ENCODE peak calls at places on chromosomes 7 and 10, in five cellular contexts. Q is mesendoderm, X is ovary, A is uterus, J is fibroblast of lung. I is an unnamed sample.
A peak's percentile ranks its signal among the peaks of the same experiment; 100 is the strongest.

GRCh38 chr7:140688341-140688740 is 8.2 kb upstream of the NDUFB2 start:
- DNase-seq in J (no peak), X (no peak), Q (no peak), A (no peak), I (no peak)

GRCh38 chr7:37730489-37730888 is 46.9 kb downstream of the GPR141 start:
- DNase-seq in J (no peak), A (no peak), X (no peak), Q (no peak), I (no peak)

GRCh38 chr10:132707121-132707775 is 78.7 kb downstream of the NKX6-2 start:
- DNase-seq in Q (no peak), A (no peak), J (no peak), X (no peak), I (no peak)

GRCh38 chr7:138208864-138209263 is 132.6 kb downstream of the AKR1D1 start:
- DNase-seq in A (no peak), J (no peak), Q (no peak), X (no peak), I (no peak)

GRCh38 chr7:114086491-114086905 is 167.7 kb upstream of the PPP1R3A start:
- DNase-seq in X (no peak), A (peak; percentile 30), Q (peak; percentile 19), J (peak; percentile 6), I (peak; percentile 30)

GRCh38 chr10:58691528-58691927 is 178.9 kb downstream of the BICC1 start:
- DNase-seq in J (no peak), Q (no peak), X (peak; percentile 59), A (peak; percentile 49), I (peak; percentile 34)

GRCh38 chr7:113013761-113014449 is 72.7 kb downstream of the GPR85 start:
- DNase-seq in Q (no peak), J (peak; percentile 3), X (no peak), A (no peak), I (no peak)

GRCh38 chr7:38932509-38933168 is 23.6 kb upstream of the VPS41 start:
- DNase-seq in Q (peak; percentile 78), A (peak; percentile 25), J (peak; percentile 18), X (peak; percentile 75), I (peak; percentile 66)

GRCh38 chr10:44567471-44567870 is 182.6 kb upstream of the CXCL12 start:
- DNase-seq in Q (no peak), J (peak; percentile 80), X (no peak), A (no peak), I (no peak)

GRCh38 chr7:43553999-43554398 is 28.9 kb upstream of the STK17A start:
- DNase-seq in A (no peak), J (peak; percentile 23), Q (no peak), X (no peak), I (peak; percentile 88)

GRCh38 chr10:91590904-91591791 is 41.7 kb downstream of the PPP1R3C start:
- DNase-seq in Q (peak; percentile 35), J (peak; percentile 87), A (peak; percentile 60), X (peak; percentile 66), I (peak; percentile 78)

GRCh38 chr7:27080844-27081423 is 14.9 kb downstream of the HOXA1 start:
- DNase-seq in A (no peak), Q (peak; percentile 87), X (no peak), J (peak; percentile 44), I (no peak)

GRCh38 chr7:69256634-69257081 is 341.6 kb upstream of the AUTS2 start:
- DNase-seq in Q (no peak), J (peak; percentile 68), A (peak; percentile 15), X (no peak), I (no peak)

GRCh38 chr10:44931621-44932337 is 20.6 kb downstream of the TMEM72 start:
- DNase-seq in A (no peak), Q (no peak), X (no peak), J (no peak), I (no peak)

GRCh38 chr10:76432274-76433012 is 1001.0 kb downstream of the LRMDA start:
- DNase-seq in Q (peak; percentile 95), J (peak; percentile 90), A (peak; percentile 57), X (no peak), I (peak; percentile 40)

GRCh38 chr10:104835422-104835821 is 194.3 kb downstream of the SORCS3 start:
- DNase-seq in J (no peak), A (no peak), X (no peak), Q (no peak), I (no peak)

GRCh38 chr7:7792089-7792488 is 73.7 kb upstream of the RPA3 start:
- DNase-seq in A (no peak), X (no peak), J (no peak), Q (no peak), I (no peak)

GRCh38 chr10:104273291-104273690 is 4.3 kb downstream of the GSTO2 start:
- DNase-seq in Q (no peak), J (no peak), X (no peak), A (no peak), I (no peak)

GRCh38 chr10:98080474-98080873 is 50.1 kb upstream of the CRTAC1 start:
- DNase-seq in Q (no peak), A (no peak), X (no peak), J (no peak), I (no peak)

DNA sequence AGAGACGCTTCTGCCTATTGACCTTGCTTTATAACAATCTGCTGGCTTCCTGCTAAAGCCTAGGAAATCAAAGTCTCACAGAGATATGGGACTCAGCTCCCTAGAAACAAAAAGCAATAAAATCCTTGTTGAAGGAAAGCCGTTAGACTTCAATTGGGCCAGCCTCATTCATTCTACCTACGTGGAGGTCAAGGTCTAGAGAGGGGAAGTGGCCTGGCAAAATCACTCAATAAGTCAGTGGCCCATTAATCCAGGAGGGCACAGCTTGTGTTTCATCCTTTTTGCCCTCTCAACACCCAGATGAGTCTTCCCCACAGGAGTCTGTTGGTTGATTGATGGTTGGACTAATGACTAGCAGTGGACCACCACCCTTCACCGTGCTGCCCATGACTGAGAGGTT is 40.5 kb upstream of the ACSL5 start:
- DNase-seq in X (no peak), J (no peak), Q (no peak), A (no peak), I (no peak)
- H3K27me3 ChIP-seq in X (no peaks in the 10 kb centered on the region), J (no peaks in the 10 kb centered on the region), Q (no peaks in the 10 kb centered on the region), A (no peaks in the 10 kb centered on the region), I (no peaks in the 10 kb centered on the region)

GRCh38 chr10:3162533-3162932 is 10.0 kb downstream of the PITRM1 start:
- DNase-seq in A (no peak), J (no peak), X (no peak), Q (peak; percentile 40), I (no peak)

GRCh38 chr10:3163879-3164278 is 8.7 kb downstream of the PITRM1 start:
- DNase-seq in X (no peak), J (peak; percentile 24), A (no peak), Q (no peak), I (no peak)

GRCh38 chr10:3154661-3155060 is 17.9 kb downstream of the PITRM1 start:
- DNase-seq in Q (no peak), A (no peak), J (no peak), X (no peak), I (no peak)

DNA sequence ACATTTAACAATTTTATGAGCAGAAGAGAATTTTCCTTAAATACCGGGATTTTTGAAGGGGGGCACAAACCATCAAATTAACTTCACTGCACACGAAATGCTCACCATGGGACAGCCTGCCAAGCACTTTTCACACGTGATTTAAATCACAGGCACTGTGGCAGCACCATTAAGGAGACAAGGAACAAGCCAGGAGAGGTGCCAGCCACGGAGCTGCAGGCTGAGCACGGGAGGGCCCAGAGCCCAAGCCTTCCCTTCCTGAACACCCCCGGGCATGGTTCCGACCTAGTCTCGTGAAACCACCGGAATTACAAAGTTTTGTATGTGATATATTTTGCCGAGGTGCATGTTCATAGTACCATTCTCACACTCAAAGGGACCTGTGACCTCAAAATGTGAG is 13.4 kb downstream of the PITRM1 start:
- DNase-seq in Q (no peak), X (no peak), J (no peak), A (no peak), I (no peak)
- H3K36me3 ChIP-seq in Q (peaks cover 3% of the 10 kb centered on the region), X (no peaks in the 10 kb centered on the region), J (peaks cover 33% of the 10 kb centered on the region), A (no peaks in the 10 kb centered on the region), I (peaks cover 73% of the 10 kb centered on the region)

GRCh38 chr10:79113827-79114226 is 45.1 kb downstream of the ZMIZ1 start:
- DNase-seq in J (peak; percentile 37), Q (no peak), X (no peak), A (no peak), I (no peak)

GRCh38 chr10:79111427-79111826 is 42.7 kb downstream of the ZMIZ1 start:
- DNase-seq in X (no peak), Q (no peak), A (no peak), J (peak; percentile 93), I (no peak)

GRCh38 chr10:79115302-79115701 is 46.5 kb downstream of the ZMIZ1 start:
- DNase-seq in Q (no peak), A (no peak), J (no peak), X (no peak), I (no peak)

GRCh38 chr10:79112898-79113431 is 44.2 kb downstream of the ZMIZ1 start:
- DNase-seq in J (peak; percentile 93), A (peak; percentile 58), X (peak; percentile 74), Q (no peak), I (peak; percentile 56)

DNA sequence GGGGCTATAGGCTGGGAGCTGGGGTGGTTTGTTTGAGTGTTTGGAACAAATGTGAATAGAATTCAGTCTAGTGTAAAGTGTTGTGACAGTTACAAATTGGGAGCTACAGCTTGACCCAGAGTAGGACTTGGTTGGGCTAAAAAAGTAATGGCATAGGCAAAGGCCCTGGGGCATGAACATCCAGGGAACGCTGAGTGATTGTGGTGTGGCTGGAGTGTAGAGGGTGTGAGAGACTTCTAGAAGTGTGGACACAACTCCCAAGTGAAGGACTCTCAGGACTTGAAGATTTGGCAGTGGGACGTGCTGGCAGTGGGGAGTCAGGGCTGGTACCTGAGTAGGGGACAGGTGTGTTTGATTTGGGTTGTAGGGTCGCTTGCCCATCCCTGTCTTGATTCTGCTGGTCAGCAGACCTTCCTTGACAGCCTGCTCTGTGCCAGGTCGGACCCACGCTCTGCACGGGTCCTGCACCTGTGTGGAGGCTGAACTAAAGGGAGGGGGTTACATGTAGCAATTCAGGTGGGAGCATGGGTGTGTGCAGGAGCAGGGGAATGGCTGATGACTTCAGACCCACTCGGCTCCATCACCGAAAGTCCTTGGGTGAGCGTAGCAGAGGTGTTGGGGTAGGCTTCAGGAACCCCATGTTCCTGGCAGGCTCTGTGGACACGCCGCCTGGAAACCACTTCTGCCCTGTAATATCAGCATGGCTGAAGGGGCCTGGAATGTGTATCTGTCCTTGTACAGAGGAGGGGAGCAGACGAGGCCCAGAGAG is 43.3 kb downstream of the ZMIZ1 start:
- DNase-seq in J (no peak), A (no peak), Q (no peak), X (peak; percentile 73), I (no peak)
- H3K4me1 ChIP-seq in J (peaks cover 43% of the 10 kb centered on the region), A (peaks cover 22% of the 10 kb centered on the region), Q (peaks cover 20% of the 10 kb centered on the region), X (peaks cover 63% of the 10 kb centered on the region), I (peaks cover 60% of the 10 kb centered on the region)

GRCh38 chr7:101172854-101173751 is 7.0 kb downstream of the NAT16 start:
- DNase-seq in J (peak; percentile 56), A (peak; percentile 58), Q (peak; percentile 6), X (peak; percentile 50), I (no peak)

GRCh38 chr7:101173752-101174244 is 6.3 kb downstream of the NAT16 start:
- DNase-seq in A (no peak), J (no peak), Q (peak; percentile 85), X (no peak), I (no peak)

GRCh38 chr7:101177644-101178043 is 2.4 kb downstream of the NAT16 start:
- DNase-seq in X (no peak), J (no peak), A (no peak), Q (no peak), I (no peak)

GRCh38 chr7:101174322-101174854 is 5.7 kb downstream of the NAT16 start:
- DNase-seq in A (no peak), X (no peak), J (no peak), Q (peak; percentile 45), I (no peak)

DNA sequence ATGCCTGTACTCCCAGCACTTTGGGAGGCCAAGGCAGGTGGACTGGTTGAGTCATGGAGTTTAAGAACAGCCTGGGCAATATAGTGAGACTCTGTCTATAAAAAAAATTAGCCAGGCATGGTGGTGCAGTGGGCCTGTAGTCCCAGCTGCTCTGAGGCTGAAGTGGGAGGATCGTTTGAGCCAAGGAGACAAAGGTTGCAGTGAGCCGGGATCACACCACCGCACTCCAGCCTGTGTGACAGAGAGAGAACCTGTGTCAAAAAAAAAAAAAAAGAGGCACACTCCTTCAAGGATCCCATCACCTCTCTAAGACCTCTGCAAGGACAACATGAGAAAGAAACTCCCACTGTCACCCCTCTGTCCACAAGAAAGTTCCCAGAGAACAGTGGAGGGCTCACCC is 4.4 kb downstream of the NAT16 start:
- DNase-seq in Q (no peak), J (no peak), A (no peak), X (no peak), I (no peak)
- H3K27me3 ChIP-seq in Q (peaks cover 60% of the 10 kb centered on the region), J (peaks cover 78% of the 10 kb centered on the region), A (peaks cover 29% of the 10 kb centered on the region), X (peaks cover 7% of the 10 kb centered on the region), I (peaks cover 100% of the 10 kb centered on the region)

I was measured in cardiac muscle cell.